ENCODE peak calls at places on chromosomes 5 and 9, in ten cellular contexts. W is hypothalamus; N is stimulated activated naive CD8-positive, alpha-beta T cell treated with anti-CD3 and anti-CD28 coated beads, Interleukin-15, amount 100 ng/mL, for 72 hours; G is dermis microvascular lymphatic vessel endothelial cell; E is stimulated activated CD8-positive, alpha-beta memory T cell treated with anti-CD3 and anti-CD28 coated beads, Interleukin-4, amount 100 ng/mL, for 1 hour; B is cardiac muscle cell; X is HAP-1; T is CD8-positive, alpha-beta memory T cell; R is lower lobe of right lung; C is HS-27A. O is an unnamed sample.

GRCh38 chr9:14584571-14584970 is 108.7 kb downstream of the ZDHHC21 start:
- DNase-seq in W (no peak), N (no peak), G (no peak), E (no peak), B (no peak), X (no peak), T (no peak), R (no peak), C (no peak), O (no peak)

GRCh38 chr9:99357575-99357974 is 135.5 kb downstream of the SEC61B start:
- DNase-seq in W (no peak), N (no peak), G (no peak), E (no peak), B (peak; percentile 52), X (no peak), T (no peak), R (no peak), C (no peak), O (no peak)

GRCh38 chr5:163566678-163567077 is 61.3 kb downstream of the MAT2B start:
- DNase-seq in W (no peak), N (no peak), G (no peak), E (no peak), B (no peak), X (no peak), T (no peak), R (no peak), C (no peak), O (no peak)

GRCh38 chr5:139043127-139043905 is 154.9 kb downstream of the SIL1 start:
- DNase-seq in W (no peak), N (no peak), G (no peak), E (no peak), B (no peak), X (no peak), T (no peak), R (no peak), C (no peak), O (no peak)

GRCh38 chr5:157072508-157072907 is 13.6 kb upstream of the HAVCR1 start:
- DNase-seq in W (no peak), N (peak; percentile 36), G (no peak), E (no peak), B (no peak), X (no peak), T (no peak), R (no peak), C (no peak), O (no peak)

GRCh38 chr5:38473008-38473407 is 83.4 kb downstream of the LIFR start:
- DNase-seq in W (no peak), N (no peak), G (peak; percentile 21), E (no peak), B (no peak), X (no peak), T (no peak), R (no peak), C (no peak), O (no peak)

GRCh38 chr9:114898741-114899140 is 31.6 kb downstream of the TNFSF8 start:
- DNase-seq in W (no peak), N (peak; percentile 61), G (no peak), E (peak; percentile 65), B (no peak), X (no peak), T (peak; percentile 88), R (peak; percentile 67), C (no peak), O (no peak)

GRCh38 chr5:143488372-143488771 is 84.9 kb upstream of the NR3C1 start:
- DNase-seq in W (no peak), N (no peak), G (no peak), E (no peak), B (no peak), X (no peak), T (no peak), R (no peak), C (no peak), O (no peak)

GRCh38 chr5:147384346-147385193 is 125.3 kb downstream of the DPYSL3 start:
- DNase-seq in W (no peak), N (no peak), G (no peak), E (no peak), B (no peak), X (no peak), T (no peak), R (no peak), C (no peak), O (no peak)

GRCh38 chr5:29697786-29698414 is 1495.6 kb upstream of the CDH6 start:
- DNase-seq in W (no peak), N (no peak), G (no peak), E (no peak), B (peak; percentile 64), X (peak; percentile 16), T (no peak), R (no peak), C (no peak), O (no peak)

GRCh38 chr5:154486427-154486866 is 8.4 kb upstream of the HAND1 start:
- DNase-seq in W (no peak), N (no peak), G (no peak), E (no peak), B (peak; percentile 61), X (no peak), T (no peak), R (no peak), C (no peak), O (no peak)

GRCh38 chr5:109028608-109029299 is 281.1 kb downstream of the FER start:
- DNase-seq in W (no peak), N (no peak), G (no peak), E (no peak), B (no peak), X (no peak), T (no peak), R (no peak), C (no peak), O (no peak)

GRCh38 chr9:72363908-72364678 is 915 bp downstream of the ZFAND5 start:
- DNase-seq in W (peak; percentile 47), N (no peak), G (peak; percentile 34), E (peak; percentile 43), B (peak; percentile 75), X (peak; percentile 48), T (peak; percentile 76), R (peak; percentile 78), C (no peak), O (no peak)

GRCh38 chr5:53613036-53613435 is 52.6 kb downstream of the NDUFS4 start:
- DNase-seq in W (no peak), N (no peak), G (no peak), E (no peak), B (peak; percentile 3), X (peak; percentile 8), T (no peak), R (no peak), C (no peak), O (no peak)

GRCh38 chr9:78707481-78707977 is 410.6 kb downstream of the PSAT1 start:
- DNase-seq in W (no peak), N (no peak), G (no peak), E (no peak), B (no peak), X (no peak), T (no peak), R (no peak), C (peak; percentile 67), O (no peak)

GRCh38 chr9:113935677-113936380 is 59.7 kb downstream of the ZNF618 start:
- DNase-seq in W (no peak), N (no peak), G (no peak), E (no peak), B (no peak), X (no peak), T (no peak), R (no peak), C (no peak), O (no peak)

GRCh38 chr9:33638516-33638915 is 114.5 kb downstream of the ANKRD18B start:
- DNase-seq in W (no peak), N (no peak), G (no peak), E (no peak), B (no peak), X (no peak), T (no peak), R (no peak), C (no peak), O (no peak)

GRCh38 chr9:130220351-130220750 is 45.2 kb upstream of the HMCN2 start:
- DNase-seq in W (no peak), N (no peak), G (no peak), E (no peak), B (peak; percentile 79), X (no peak), T (no peak), R (no peak), C (no peak), O (peak; percentile 38)

GRCh38 chr5:83711982-83712601 is 8.6 kb downstream of the HAPLN1 start:
- DNase-seq in W (no peak), N (no peak), G (peak; percentile 17), E (no peak), B (peak; percentile 73), X (peak; percentile 71), T (no peak), R (no peak), C (no peak), O (no peak)

GRCh38 chr5:67366256-67366655 is 169.7 kb upstream of the CD180 start:
- DNase-seq in W (no peak), N (no peak), G (no peak), E (no peak), B (no peak), X (no peak), T (no peak), R (no peak), C (no peak), O (no peak)

GRCh38 chr9:78884611-78885150 is 587.8 kb downstream of the PSAT1 start:
- DNase-seq in W (no peak), N (no peak), G (no peak), E (no peak), B (no peak), X (no peak), T (no peak), R (no peak), C (no peak), O (no peak)

GRCh38 chr5:180802325-180803180 is at the start of gene MGAT1:
- DNase-seq in W (peak; percentile 64), N (peak; percentile 81), G (peak; percentile 62), E (peak; percentile 62), B (peak; percentile 88), X (peak; percentile 89), T (peak; percentile 65), R (peak; percentile 92), C (peak; percentile 29), O (no peak)

GRCh38 chr5:167245871-167246270 is 1045.6 kb upstream of the WWC1 start:
- DNase-seq in W (no peak), N (no peak), G (no peak), E (no peak), B (peak; percentile 6), X (peak; percentile 25), T (no peak), R (no peak), C (no peak), O (no peak)

GRCh38 chr5:33281507-33281906 is 159.3 kb upstream of the TARS1 start:
- DNase-seq in W (no peak), N (no peak), G (no peak), E (no peak), B (no peak), X (no peak), T (no peak), R (no peak), C (no peak), O (no peak)

GRCh38 chr9:111700776-111701175 is 39.4 kb downstream of the GNG10 start:
- DNase-seq in W (no peak), N (no peak), G (no peak), E (no peak), B (no peak), X (no peak), T (no peak), R (no peak), C (no peak), O (no peak)

GRCh38 chr5:78050888-78051287 is 243.6 kb downstream of the AP3B1 start:
- DNase-seq in W (no peak), N (no peak), G (no peak), E (no peak), B (no peak), X (no peak), T (no peak), R (no peak), C (no peak), O (no peak)

GRCh38 chr5:84445049-84445685 is 60.5 kb upstream of the EDIL3 start:
- DNase-seq in W (no peak), N (no peak), G (no peak), E (no peak), B (no peak), X (no peak), T (no peak), R (no peak), C (no peak), O (no peak)

GRCh38 chr5:81631124-81631523 is 119.8 kb downstream of the SSBP2 start:
- DNase-seq in W (no peak), N (peak; percentile 6), G (no peak), E (peak; percentile 1), B (no peak), X (no peak), T (peak; percentile 26), R (no peak), C (no peak), O (no peak)